ENCODE peak calls at places on chromosome 17, in four cellular contexts. H is body of pancreas, P is uterus, R is small intestine. D is an unnamed sample. For H3K4me1, the result is how much of the 10 kb centered on the place peaks cover.

GRCh38 chr17:77723909-77724875 is 234.3 kb upstream of the TNRC6C start:
- DNase-seq in H (no peak), R (no peak), P (no peak), D (no peak)

GRCh38 chr17:67359960-67360817 is 6.2 kb downstream of the PSMD12 start:
- DNase-seq in H (no peak), R (no peak), P (no peak), D (no peak)

GRCh38 chr17:20271016-20271610 is 196.2 kb downstream of the LGALS9B start:
- DNase-seq in H (no peak), R (no peak), P (no peak), D (no peak)

GRCh38 chr17:13518271-13519000 is 83.3 kb downstream of the HS3ST3A1 start:
- DNase-seq in R (no peak), H (no peak), P (no peak), D (no peak)

GRCh38 chr17:63998050-63998720 is at the start of gene PRR29:
- DNase-seq in P (peak), R (peak), H (peak), D (peak)

GRCh38 chr17:78415821-78416301 is 37.4 kb downstream of the PGS1 start:
- DNase-seq in P (no peak), H (no peak), R (no peak), D (no peak)

GRCh38 chr17:59651346-59651745 is 31.7 kb downstream of the CLTC start:
- DNase-seq in R (no peak), P (no peak), H (no peak), D (no peak)

GRCh38 chr17:62824290-62825135 is 16.4 kb upstream of the MARCHF10 start:
- DNase-seq in P (no peak), H (no peak), R (no peak), D (no peak)

GRCh38 chr17:29178750-29179231 is 1.4 kb downstream of the MYO18A start:
- DNase-seq in P (no peak), R (peak), H (no peak), D (no peak)

GRCh38 chr17:76529224-76529642 is 8.3 kb downstream of the CYGB start:
- DNase-seq in P (peak), R (no peak), H (no peak), D (peak)

GRCh38 chr17:59311051-59311468 is 20.4 kb upstream of the YPEL2 start:
- DNase-seq in R (peak), P (peak), H (peak), D (no peak)

GRCh38 chr17:57654040-57654775 is 90.9 kb downstream of the CCDC182 start:
- DNase-seq in P (no peak), R (no peak), H (no peak), D (no peak)

GRCh38 chr17:71412803-71413202 is 708.0 kb upstream of the SOX9 start:
- DNase-seq in R (no peak), H (no peak), P (no peak), D (no peak)

GRCh38 chr17:15963670-15964110 is 18.8 kb downstream of the ADORA2B start:
- DNase-seq in H (no peak), R (no peak), P (no peak), D (no peak)

GRCh38 chr17:52049051-52049450 is 109.5 kb downstream of the CA10 start:
- DNase-seq in H (no peak), P (no peak), R (no peak), D (no peak)

GRCh38 chr17:37570527-37571093 is 38.6 kb downstream of the SYNRG start:
- DNase-seq in P (no peak), H (peak), R (peak), D (peak)

GRCh38 chr17:38869647-38870258 is at the start of gene LASP1:
- DNase-seq in P (peak), H (peak), R (peak), D (peak)

GRCh38 chr17:57415737-57416354 is 159.5 kb downstream of the MSI2 start:
- DNase-seq in R (no peak), P (peak), H (no peak), D (no peak)

GRCh38 chr17:6297960-6298359 is 137.0 kb downstream of the AIPL1 start:
- DNase-seq in R (no peak), P (no peak), H (no peak), D (no peak)

GRCh38 chr17:35341465-35341992 is 31.9 kb downstream of the SLFN11 start:
- DNase-seq in P (no peak), R (peak), H (no peak), D (no peak)

GRCh38 chr17:71183083-71183697 is 937.6 kb upstream of the SOX9 start:
- DNase-seq in P (no peak), H (no peak), R (peak), D (no peak)

GRCh38 chr17:12744298-12744697 is 45.0 kb upstream of the ARHGAP44 start:
- DNase-seq in P (no peak), H (no peak), R (peak), D (no peak)

GRCh38 chr17:3888343-3889171 is 4.3 kb downstream of the CAMKK1 start:
- DNase-seq in R (peak), H (peak), P (peak), D (no peak)

GRCh38 chr17:13405807-13406206 is 195.9 kb downstream of the HS3ST3A1 start:
- DNase-seq in H (no peak), P (no peak), R (no peak), D (no peak)

GRCh38 chr17:57989011-57989345 is 924 bp upstream of the VEZF1 start:
- DNase-seq in P (no peak), R (peak), H (peak), D (no peak)

GRCh38 chr17:82333279-82334171 is at the start of gene SECTM1:
- DNase-seq in P (peak), R (peak), H (no peak), D (peak)
- H3K4me1 ChIP-seq in P (under half), R (under half), H (half or more), D (under half)

GRCh38 chr17:75364078-75364477 is 41.4 kb downstream of the GRB2 start:
- DNase-seq in P (no peak), H (no peak), R (no peak), D (no peak)

GRCh38 chr17:75365009-75365930 is 40.2 kb downstream of the GRB2 start:
- DNase-seq in H (no peak), R (no peak), P (no peak), D (no peak)

GRCh38 chr17:75367312-75367711 is 38.2 kb downstream of the GRB2 start:
- DNase-seq in R (no peak), H (no peak), P (no peak), D (no peak)

GRCh38 chr17:75365931-75366275 is 39.6 kb downstream of the GRB2 start:
- DNase-seq in P (no peak), H (no peak), R (no peak), D (no peak)

DNA sequence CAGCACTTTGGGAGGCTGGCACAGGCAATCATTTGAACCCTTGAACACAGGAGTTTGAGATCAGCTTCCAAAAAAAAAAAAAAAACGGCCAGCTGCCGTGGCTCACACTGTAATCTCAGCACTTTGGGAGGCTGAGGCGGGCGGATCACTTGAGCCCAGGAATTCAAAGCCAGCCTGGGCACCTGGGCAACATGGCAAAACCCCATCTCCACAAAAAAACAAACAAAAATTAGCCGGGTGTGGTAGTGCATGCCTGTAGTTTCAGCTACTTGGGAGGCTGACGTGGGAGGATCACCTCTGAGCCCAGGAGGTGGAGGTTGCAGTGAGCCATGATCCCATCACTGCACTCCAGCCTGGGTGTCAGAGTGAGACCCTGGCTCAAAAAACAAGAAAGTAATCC is 39.0 kb downstream of the GRB2 start:
- DNase-seq in H (peak), R (no peak), P (no peak), D (no peak)
- H3K4me1 ChIP-seq in H (half or more), R (under half), P (under half), D (half or more)

GRCh38 chr17:45271603-45272002 is 9.7 kb upstream of the SPATA32 start:
- DNase-seq in P (no peak), R (peak), H (no peak), D (no peak)
- H3K4me1 ChIP-seq in P (under half), R (under half), H (under half), D (under half)

GRCh38 chr17:49746791-49747490 is 17.0 kb downstream of the FAM117A start:
- DNase-seq in P (no peak), H (no peak), R (peak), D (no peak)
- H3K4me1 ChIP-seq in P (under half), H (under half), R (under half), D (under half)

GRCh38 chr17:40333781-40334453 is 24.9 kb downstream of the RARA start:
- DNase-seq in R (no peak), H (no peak), P (no peak), D (no peak)
- H3K4me1 ChIP-seq in R (under half), H (half or more), P (under half), D (half or more)